ENCODE peak calls at places on chromosomes 7 and 10, in ten cellular contexts. V, Y, Q, H, B, O, R, G, Z and A are unnamed samples.

GRCh38 chr10:125661942-125662515 is 20.9 kb downstream of the TEX36 start:
- DNase-seq in G (no peak), Y (no peak), Z (no peak), R (no peak), B (no peak), V (no peak), Q (no peak), O (no peak), H (no peak), A (peak; percentile 86)

GRCh38 chr7:106657085-106657991 is 3.6 kb downstream of the CCDC71L start:
- DNase-seq in G (no peak), B (no peak), Z (peak; percentile 59), O (peak; percentile 19), H (no peak), R (no peak), Q (no peak), V (no peak), Y (no peak), A (no peak)

GRCh38 chr10:51937736-51938135 is 238.3 kb upstream of the CSTF2T start:
- DNase-seq in B (no peak), Q (no peak), O (no peak), Z (peak; percentile 79), Y (no peak), V (no peak), H (no peak), R (no peak), G (no peak), A (peak; percentile 43)

GRCh38 chr10:87093461-87094372 is 926 bp downstream of the GLUD1 start:
- DNase-seq in R (peak; percentile 78), H (peak; percentile 88), Q (peak; percentile 80), Y (peak; percentile 63), B (peak; percentile 85), O (peak; percentile 63), V (peak; percentile 30), Z (peak; percentile 40), G (peak; percentile 67), A (peak; percentile 34)

GRCh38 chr7:145884716-145885514 is 231.7 kb upstream of the CNTNAP2 start:
- DNase-seq in Q (no peak), R (no peak), Y (no peak), G (no peak), Z (no peak), B (no peak), O (no peak), V (no peak), H (no peak), A (no peak)

GRCh38 chr7:104366390-104366789 is 38.0 kb downstream of the LHFPL3 start:
- DNase-seq in Y (no peak), Z (no peak), B (no peak), Q (no peak), V (no peak), G (no peak), H (no peak), R (no peak), O (no peak), A (no peak)

GRCh38 chr7:151424799-151425198 is 15.0 kb upstream of the WDR86 start:
- DNase-seq in B (no peak), H (no peak), O (no peak), R (no peak), Z (peak; percentile 70), Y (no peak), G (no peak), Q (no peak), V (no peak), A (no peak)

GRCh38 chr10:118776960-118777359 is 22.2 kb upstream of the CACUL1 start:
- DNase-seq in Z (no peak), O (no peak), G (no peak), Q (no peak), V (no peak), Y (no peak), B (no peak), H (no peak), R (no peak), A (no peak)

GRCh38 chr7:23852135-23852534 is 142.1 kb downstream of the STK31 start:
- DNase-seq in G (no peak), Z (no peak), Y (no peak), O (no peak), B (no peak), H (no peak), V (no peak), Q (no peak), R (no peak), A (peak; percentile 1)

GRCh38 chr7:23852988-23853387 is 143.0 kb downstream of the STK31 start:
- DNase-seq in V (no peak), Z (peak; percentile 6), R (no peak), H (no peak), Q (no peak), Y (no peak), G (no peak), B (no peak), O (no peak), A (no peak)
- TF ChIP-seq CTCF in V (no peak), Z (no peak), R (no peak), H (no peak), Q (no peak), Y (no peak), G (no peak), B (no peak), O (no peak), A (no peak)

GRCh38 chr7:3201306-3201705 is 99.7 kb upstream of the SDK1 start:
- DNase-seq in Z (no peak), Y (no peak), O (no peak), R (no peak), H (no peak), G (no peak), Q (no peak), V (no peak), B (no peak), A (no peak)

GRCh38 chr7:3197567-3198212 is 103.4 kb upstream of the SDK1 start:
- DNase-seq in V (no peak), Q (no peak), G (no peak), R (no peak), H (no peak), Z (no peak), Y (no peak), B (no peak), O (no peak), A (no peak)

GRCh38 chr7:3198316-3198715 is 102.7 kb upstream of the SDK1 start:
- DNase-seq in B (no peak), V (no peak), Z (no peak), R (no peak), G (no peak), H (no peak), O (no peak), Y (no peak), Q (no peak), A (no peak)

GRCh38 chr7:3201937-3202715 is 98.9 kb upstream of the SDK1 start:
- DNase-seq in G (no peak), Q (no peak), Y (no peak), B (no peak), O (no peak), H (no peak), R (no peak), Z (no peak), V (no peak), A (no peak)

DNA sequence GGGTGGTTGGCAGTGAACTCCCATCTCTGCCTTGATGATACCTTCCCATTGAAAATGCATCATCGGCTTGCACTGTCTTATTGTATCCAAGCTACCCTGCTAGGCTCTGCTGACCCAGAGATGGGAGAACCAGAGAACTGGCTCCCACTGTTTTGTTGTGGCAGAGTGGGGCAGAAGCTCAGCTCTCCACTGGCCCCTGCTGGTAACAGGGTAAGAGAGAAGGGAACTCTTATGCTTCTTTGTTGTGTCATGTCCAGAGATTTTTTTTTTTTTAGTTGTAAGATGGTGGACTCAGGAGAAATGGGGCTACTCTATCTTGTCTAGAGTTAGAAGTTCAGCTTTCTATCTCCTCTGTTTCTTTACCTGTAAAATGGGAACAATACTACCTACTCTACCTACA is 100.5 kb upstream of the SDK1 start:
- DNase-seq in B (peak; percentile 42), R (no peak), Y (no peak), H (no peak), G (no peak), Q (peak; percentile 33), O (peak; percentile 53), Z (peak; percentile 81), V (no peak), A (no peak)
- TF ChIP-seq CTCF in B (no peak), R (no peak), Y (peak; percentile 57), H (no peak), G (peak; percentile 35), Q (no peak), O (no peak), Z (peak; percentile 85), V (no peak), A (no peak)

GRCh38 chr7:158301221-158301620 is 286.4 kb downstream of the PTPRN2 start:
- DNase-seq in Q (no peak), R (no peak), V (no peak), B (no peak), Z (no peak), H (no peak), Y (no peak), O (no peak), G (no peak), A (no peak)

GRCh38 chr7:158303121-158303520 is 284.5 kb downstream of the PTPRN2 start:
- DNase-seq in H (no peak), O (no peak), G (no peak), B (no peak), R (no peak), Q (no peak), Y (no peak), V (no peak), Z (no peak), A (no peak)

GRCh38 chr7:158299607-158300006 is 288.0 kb downstream of the PTPRN2 start:
- DNase-seq in R (no peak), Y (no peak), O (no peak), B (no peak), V (no peak), H (no peak), Z (no peak), Q (no peak), G (no peak), A (no peak)

GRCh38 chr7:158300427-158300826 is 287.2 kb downstream of the PTPRN2 start:
- DNase-seq in R (no peak), H (no peak), Q (no peak), V (no peak), B (no peak), O (no peak), Z (no peak), G (no peak), Y (no peak), A (no peak)

DNA sequence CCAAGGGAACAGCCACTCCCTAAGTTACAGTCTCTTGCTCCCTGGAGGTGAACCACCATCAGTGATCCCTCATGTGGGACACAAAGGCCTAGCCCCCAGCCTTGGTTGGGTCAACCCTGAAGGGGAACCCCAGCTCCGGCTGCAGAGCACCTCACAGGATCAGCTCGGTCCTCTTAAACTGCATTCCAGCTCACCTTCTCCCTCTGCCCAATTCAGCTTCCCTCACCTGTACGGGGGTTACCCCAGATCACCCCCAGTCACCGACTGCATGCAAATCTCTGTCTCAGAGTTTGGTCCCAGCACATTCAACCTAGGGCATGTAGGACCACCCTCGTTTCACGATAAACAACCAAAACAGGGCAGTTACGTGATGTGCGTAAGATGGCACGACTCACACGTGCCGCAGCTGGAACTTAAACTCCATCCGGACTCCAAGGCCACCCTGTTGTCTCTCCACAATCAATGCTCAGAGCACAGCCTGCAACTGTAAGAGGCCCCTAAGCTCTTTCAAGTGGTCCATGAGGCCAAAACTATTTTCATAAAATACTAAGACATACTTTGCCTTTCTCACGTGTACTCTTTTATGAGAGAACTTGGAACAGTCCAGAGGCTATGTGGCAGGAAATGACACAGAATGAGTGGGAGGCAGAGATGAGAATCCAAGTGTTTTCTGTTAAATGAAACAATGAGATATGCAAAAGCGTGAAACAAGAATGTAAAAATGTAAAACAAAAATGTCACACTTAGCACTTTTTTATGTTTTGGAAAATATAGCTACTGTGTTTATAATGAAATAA is 285.2 kb downstream of the PTPRN2 start:
- DNase-seq in O (no peak), H (no peak), Q (no peak), G (no peak), Z (peak; percentile 6), R (no peak), V (no peak), Y (no peak), B (no peak), A (no peak)
- TF ChIP-seq CTCF in O (no peak), H (no peak), Q (no peak), G (no peak), Z (no peak), R (no peak), V (no peak), Y (no peak), B (no peak), A (no peak)

GRCh38 chr10:99906470-99906869 is 103.3 kb downstream of the DNMBP start:
- DNase-seq in B (no peak), V (no peak), Q (peak; percentile 37), O (no peak), G (no peak), H (no peak), Z (peak; percentile 76), R (no peak), Y (no peak), A (peak; percentile 42)
- TF ChIP-seq CTCF in B (no peak), V (no peak), Q (no peak), O (no peak), G (no peak), H (no peak), Z (peak; percentile 34), R (no peak), Y (no peak), A (peak; percentile 11)